ENCODE peak calls at places on chromosomes 5 and 9, in eight cellular contexts. U is K562; S is mucosa of descending colon; O is neural progenitor cell; Y is upper lobe of left lung; X is IMR-90; G is CD8-positive, alpha-beta memory T cell; J is PC-3. N is an unnamed sample.

GRCh38 chr9:19992556-19992955 is 203.7 kb upstream of the SLC24A2 start:
- DNase-seq in Y (no peak), O (no peak), U (no peak), X (peak; percentile 75), J (peak; percentile 52), S (no peak), G (no peak), N (no peak)

GRCh38 chr5:58407042-58407709 is 52.7 kb downstream of the PLK2 start:
- DNase-seq in S (no peak), G (no peak), X (peak; percentile 88), O (no peak), U (no peak), Y (no peak), J (peak; percentile 79), N (no peak)

GRCh38 chr5:20020235-20020634 is 32.2 kb upstream of the CDH18 start:
- DNase-seq in Y (no peak), X (no peak), U (no peak), S (no peak), G (no peak), J (no peak), O (no peak), N (no peak)

GRCh38 chr5:7246312-7246711 is 149.6 kb upstream of the ADCY2 start:
- DNase-seq in S (no peak), X (no peak), Y (no peak), G (no peak), U (no peak), J (no peak), O (peak; percentile 52), N (no peak)

GRCh38 chr9:28456886-28457285 is 883.6 kb upstream of the C9orf72 start:
- DNase-seq in J (no peak), U (no peak), X (no peak), G (no peak), O (no peak), S (no peak), Y (no peak), N (no peak)

GRCh38 chr9:133759146-133759900 is 21.2 kb upstream of the SARDH start:
- DNase-seq in G (no peak), O (no peak), S (no peak), J (no peak), X (no peak), U (peak; percentile 13), Y (peak; percentile 81), N (no peak)

GRCh38 chr5:140630296-140630695 is 2.7 kb downstream of the CD14 start:
- DNase-seq in U (no peak), Y (no peak), G (no peak), O (no peak), S (no peak), J (no peak), X (no peak), N (no peak)

GRCh38 chr5:62082370-62082778 is 223.6 kb upstream of the KIF2A start:
- DNase-seq in X (peak; percentile 16), Y (no peak), O (no peak), J (peak; percentile 85), G (no peak), U (no peak), S (no peak), N (no peak)

GRCh38 chr9:6218099-6218502 is 2.5 kb downstream of the IL33 start:
- DNase-seq in S (no peak), X (peak; percentile 49), G (no peak), Y (no peak), O (no peak), J (peak; percentile 25), U (no peak), N (no peak)

GRCh38 chr5:127564002-127564769 is 46.7 kb downstream of the PRRC1 start:
- DNase-seq in U (peak; percentile 72), X (peak; percentile 53), J (peak; percentile 77), Y (no peak), G (peak; percentile 45), S (peak; percentile 75), O (peak; percentile 80), N (no peak)

GRCh38 chr9:110346325-110346724 is 8.7 kb upstream of the TXNDC8 start:
- DNase-seq in G (no peak), X (no peak), J (no peak), Y (no peak), O (no peak), U (no peak), S (no peak), N (no peak)

GRCh38 chr5:9562101-9562500 is 16.2 kb upstream of the SEMA5A start:
- DNase-seq in U (no peak), X (no peak), G (no peak), O (no peak), Y (no peak), S (no peak), J (peak; percentile 93), N (no peak)

GRCh38 chr9:698276-698675 is 143.2 kb upstream of the DMRT1 start:
- DNase-seq in G (no peak), U (no peak), O (no peak), J (peak; percentile 60), X (peak; percentile 68), Y (no peak), S (no peak), N (no peak)

GRCh38 chr9:136086951-136087740 is 7.9 kb downstream of the NACC2 start:
- DNase-seq in O (peak; percentile 5), U (no peak), X (no peak), J (no peak), G (no peak), S (no peak), Y (peak; percentile 57), N (no peak)

GRCh38 chr5:89871906-89872305 is 537.6 kb downstream of the CETN3 start:
- DNase-seq in S (no peak), X (no peak), G (no peak), Y (no peak), O (no peak), J (peak; percentile 54), U (no peak), N (no peak)

GRCh38 chr5:56350595-56351170 is 117.6 kb upstream of the ANKRD55 start:
- DNase-seq in G (no peak), X (peak; percentile 96), S (peak; percentile 7), J (peak; percentile 89), Y (peak; percentile 24), O (no peak), U (no peak), N (no peak)

GRCh38 chr5:138515571-138516275 is 27.3 kb downstream of the ETF1 start:
- DNase-seq in U (no peak), Y (no peak), S (no peak), X (no peak), O (no peak), J (no peak), G (no peak), N (no peak)

GRCh38 chr5:138523406-138523805 is 19.6 kb downstream of the ETF1 start:
- DNase-seq in Y (no peak), U (no peak), S (no peak), G (no peak), O (peak; percentile 52), J (no peak), X (no peak), N (no peak)

GRCh38 chr5:138520971-138521370 is 22.1 kb downstream of the ETF1 start:
- DNase-seq in X (no peak), O (no peak), S (no peak), U (no peak), J (no peak), G (no peak), Y (no peak), N (no peak)

GRCh38 chr5:138517437-138517836 is 25.6 kb downstream of the ETF1 start:
- DNase-seq in J (no peak), X (no peak), G (no peak), U (no peak), O (no peak), S (no peak), Y (no peak), N (no peak)
- H3K36me3 ChIP-seq in J (peaks cover 49% of the 10 kb centered on the region), X (peaks cover 41% of the 10 kb centered on the region), G (peaks cover 27% of the 10 kb centered on the region), U (peaks cover 90% of the 10 kb centered on the region), O (peaks cover 20% of the 10 kb centered on the region), S (no peaks in the 10 kb centered on the region), Y (peaks cover 52% of the 10 kb centered on the region), N (peaks cover 63% of the 10 kb centered on the region)

GRCh38 chr9:92978345-92978875 is 31.1 kb downstream of the FGD3 start:
- DNase-seq in S (no peak), X (no peak), O (no peak), Y (no peak), G (no peak), J (no peak), U (no peak), N (no peak)
- H3K4me3 ChIP-seq in S (no peak overlapping the region), X (no peak overlapping the region), O (no peak overlapping the region), Y (no peak overlapping the region), G (no peak overlapping the region), J (no peak overlapping the region), U (no peak overlapping the region), N (no peak overlapping the region)

GRCh38 chr5:177476531-177477233 is 3.2 kb upstream of the DBN1 start:
- DNase-seq in U (no peak), Y (peak; percentile 53), X (peak; percentile 68), G (no peak), J (no peak), S (no peak), O (no peak), N (no peak)

GRCh38 chr5:177477701-177478477 is 4.5 kb upstream of the DBN1 start:
- DNase-seq in O (no peak), Y (no peak), X (no peak), U (no peak), S (no peak), G (no peak), J (no peak), N (no peak)

GRCh38 chr5:177475563-177476427 is 2.4 kb upstream of the DBN1 start:
- DNase-seq in J (no peak), O (no peak), X (no peak), Y (no peak), U (no peak), S (no peak), G (no peak), N (no peak)

GRCh38 chr5:177479774-177480173 is 6.3 kb upstream of the DBN1 start:
- DNase-seq in J (peak; percentile 1), X (peak; percentile 71), S (no peak), G (no peak), O (no peak), U (no peak), Y (no peak), N (no peak)

GRCh38 chr5:177478711-177479646 is 5.5 kb upstream of the DBN1 start:
- DNase-seq in U (no peak), G (peak; percentile 50), O (no peak), Y (no peak), X (peak; percentile 66), S (peak; percentile 59), J (no peak), N (no peak)
- H3K4me1 ChIP-seq in U (peaks cover 46% of the 10 kb centered on the region), G (peaks cover 23% of the 10 kb centered on the region), O (peaks cover 4% of the 10 kb centered on the region), Y (peaks cover 22% of the 10 kb centered on the region), X (peaks cover 24% of the 10 kb centered on the region), S (peaks cover 3% of the 10 kb centered on the region), J (no peaks in the 10 kb centered on the region), N (no peaks in the 10 kb centered on the region)

GRCh38 chr9:21968331-21969010 is 25.7 kb downstream of the CDKN2A start:
- DNase-seq in G (no peak), X (no peak), J (no peak), S (no peak), Y (peak; percentile 79), U (no peak), O (peak; percentile 73), N (no peak)

GRCh38 chr9:21969011-21969935 is 24.9 kb downstream of the CDKN2A start:
- DNase-seq in U (no peak), J (no peak), S (no peak), G (no peak), O (peak; percentile 80), X (no peak), Y (no peak), N (no peak)

GRCh38 chr9:21966140-21966851 is 27.9 kb downstream of the CDKN2A start:
- DNase-seq in G (no peak), O (peak; percentile 14), S (no peak), Y (no peak), U (no peak), J (no peak), X (no peak), N (no peak)

GRCh38 chr9:21967169-21967568 is 27.0 kb downstream of the CDKN2A start:
- DNase-seq in U (no peak), S (no peak), J (no peak), X (no peak), G (no peak), Y (no peak), O (peak; percentile 37), N (no peak)

GRCh38 chr9:21967707-21968106 is 26.5 kb downstream of the CDKN2A start:
- DNase-seq in G (no peak), X (no peak), O (peak; percentile 18), U (no peak), S (no peak), J (no peak), Y (no peak), N (no peak)
- H3K36me3 ChIP-seq in G (no peaks in the 10 kb centered on the region), X (peaks cover 11% of the 10 kb centered on the region), O (no peaks in the 10 kb centered on the region), U (no peaks in the 10 kb centered on the region), S (no peaks in the 10 kb centered on the region), J (peaks cover 9% of the 10 kb centered on the region), Y (no peaks in the 10 kb centered on the region), N (no peaks in the 10 kb centered on the region)

N was measured in effector memory CD4-positive, alpha-beta T cell.